ENCODE peak calls at places on chromosomes 5 and 9, in four cellular contexts. I is left lung, A is IMR-90, E is neural progenitor cell. T is an unnamed sample.

GRCh38 chr9:90808226-90808797 is 6.7 kb downstream of the SYK start:
- DNase-seq in I (no peak), A (no peak), E (no peak), T (no peak)

GRCh38 chr5:125424851-125425250 is 678.4 kb upstream of the ZNF608 start:
- DNase-seq in I (no peak), A (no peak), E (no peak), T (no peak)

GRCh38 chr5:102211165-102211564 is 84.9 kb downstream of the SLCO4C1 start:
- DNase-seq in I (no peak), A (no peak), E (no peak), T (no peak)

GRCh38 chr5:123206618-123207320 is 117.7 kb downstream of the PRDM6 start:
- DNase-seq in I (no peak), A (peak; percentile 65), E (no peak), T (no peak)

GRCh38 chr9:75239176-75239575 is 150.9 kb downstream of the OSTF1 start:
- DNase-seq in I (peak; percentile 54), A (peak; percentile 29), E (no peak), T (peak; percentile 42)

GRCh38 chr5:177189416-177189815 is 55.8 kb downstream of the NSD1 start:
- DNase-seq in I (no peak), A (peak; percentile 51), E (no peak), T (no peak)

GRCh38 chr5:106288977-106289376 is 1381.8 kb downstream of the EFNA5 start:
- DNase-seq in I (no peak), A (peak; percentile 63), E (no peak), T (no peak)

GRCh38 chr5:175444905-175445456 is 999 bp upstream of the DRD1 start:
- DNase-seq in I (no peak), A (no peak), E (no peak), T (no peak)

GRCh38 chr5:84113246-84114118 is 271.2 kb downstream of the EDIL3 start:
- DNase-seq in I (no peak), A (peak; percentile 22), E (peak; percentile 72), T (no peak)

GRCh38 chr9:21681641-21682040 is 120.8 kb upstream of the MTAP start:
- DNase-seq in I (no peak), A (peak; percentile 85), E (no peak), T (peak; percentile 82)

GRCh38 chr5:92808474-92808873 is 772.5 kb downstream of the NR2F1-AS1 start:
- DNase-seq in I (no peak), A (no peak), E (no peak), T (no peak)

GRCh38 chr5:80127037-80127642 is 92.0 kb downstream of the THBS4 start:
- DNase-seq in I (no peak), A (no peak), E (no peak), T (no peak)

GRCh38 chr5:154610321-154611154 is 132.5 kb upstream of the HAND1 start:
- DNase-seq in I (peak; percentile 71), A (peak; percentile 59), E (peak; percentile 92), T (no peak)

GRCh38 chr9:81574399-81574798 is 114.9 kb downstream of the TLE1 start:
- DNase-seq in I (no peak), A (peak; percentile 73), E (no peak), T (peak; percentile 91)

GRCh38 chr9:112422417-112423148 is 42.7 kb downstream of the HSDL2 start:
- DNase-seq in I (no peak), A (no peak), E (no peak), T (peak; percentile 10)

GRCh38 chr5:55498466-55498865 is 36.3 kb downstream of the PLPP1 start:
- DNase-seq in I (no peak), A (no peak), E (no peak), T (no peak)

GRCh38 chr5:54361683-54362411 is 51.5 kb upstream of the ARL15 start:
- DNase-seq in I (no peak), A (no peak), E (no peak), T (no peak)

GRCh38 chr5:122982376-122982775 is 54.1 kb downstream of the PPIC start:
- DNase-seq in I (no peak), A (no peak), E (no peak), T (no peak)

GRCh38 chr5:150589791-150590601 is 50.5 kb upstream of the SYNPO start:
- DNase-seq in I (peak; percentile 50), A (peak; percentile 62), E (peak; percentile 64), T (no peak)

GRCh38 chr9:70136632-70137031 is 93.0 kb downstream of the MAMDC2 start:
- DNase-seq in I (no peak), A (peak; percentile 69), E (no peak), T (no peak)

GRCh38 chr5:124741711-124742496 is 4.5 kb downstream of the ZNF608 start:
- DNase-seq in I (no peak), A (peak; percentile 83), E (peak; percentile 91), T (peak; percentile 95)

GRCh38 chr5:159415301-159415937 is 85.1 kb upstream of the IL12B start:
- DNase-seq in I (no peak), A (no peak), E (no peak), T (no peak)

GRCh38 chr5:93100433-93100832 is 480.6 kb downstream of the NR2F1-AS1 start:
- DNase-seq in I (no peak), A (peak; percentile 74), E (no peak), T (no peak)

GRCh38 chr9:136799079-136799853 is 3.1 kb downstream of the CCDC183 start:
- DNase-seq in I (peak; percentile 60), A (no peak), E (peak; percentile 52), T (no peak)

GRCh38 chr9:12784461-12785250 is 9.8 kb downstream of the LURAP1L start:
- DNase-seq in I (peak; percentile 74), A (peak; percentile 98), E (no peak), T (peak; percentile 93)

GRCh38 chr5:129361441-129362025 is 98.6 kb upstream of the ADAMTS19 start:
- DNase-seq in I (no peak), A (peak; percentile 3), E (peak; percentile 26), T (peak; percentile 2)

GRCh38 chr5:112844489-112844888 is 16.6 kb upstream of the SRP19 start:
- DNase-seq in I (no peak), A (no peak), E (no peak), T (no peak)

GRCh38 chr9:93952119-93952783 is 2.9 kb downstream of the BARX1 start:
- DNase-seq in I (no peak), A (no peak), E (peak; percentile 37), T (no peak)

GRCh38 chr9:4820172-4820571 is 27.4 kb downstream of the RCL1 start:
- DNase-seq in I (no peak), A (no peak), E (no peak), T (no peak)

GRCh38 chr9:110141118-110141797 is 66.7 kb downstream of the C9orf152 start:
- DNase-seq in I (peak; percentile 54), A (peak; percentile 99), E (no peak), T (peak; percentile 94)

GRCh38 chr5:91170266-91170665 is 212.9 kb downstream of the ARRDC3 start:
- DNase-seq in I (no peak), A (peak; percentile 85), E (no peak), T (no peak)

GRCh38 chr9:98796364-98797101 is at the start of gene ANKS6:
- DNase-seq in I (peak; percentile 80), A (peak; percentile 65), E (peak; percentile 93), T (no peak)

GRCh38 chr9:125443367-125443766 is 181.7 kb downstream of the GAPVD1 start:
- DNase-seq in I (no peak), A (no peak), E (no peak), T (no peak)

GRCh38 chr5:114449836-114450515 is 88.1 kb downstream of the KCNN2 start:
- DNase-seq in I (peak; percentile 52), A (peak; percentile 72), E (peak; percentile 88), T (no peak)

GRCh38 chr5:79119486-79119885 is 7.9 kb downstream of the BHMT start:
- DNase-seq in I (no peak), A (no peak), E (no peak), T (peak; percentile 77)

DNA sequence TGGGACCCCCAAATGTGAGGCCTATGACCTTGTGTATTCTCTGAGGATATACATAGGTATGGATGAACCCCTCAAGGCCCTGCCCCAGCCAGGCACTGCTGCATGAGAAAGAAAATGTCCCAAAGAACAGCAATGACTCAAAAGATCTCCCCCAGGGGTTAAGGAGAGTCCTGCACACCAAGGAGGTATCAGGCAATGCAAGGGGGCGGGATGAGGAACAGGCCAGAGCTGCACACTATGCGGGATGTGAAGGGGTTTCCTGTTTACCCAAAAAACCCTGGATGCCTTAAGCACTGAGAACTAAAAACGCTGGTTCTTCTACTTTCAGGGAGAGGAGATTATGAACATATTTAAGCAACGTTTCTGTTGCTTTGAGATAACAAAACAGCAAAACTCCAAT is 3.4 kb downstream of the RAPGEF1 start:
- DNase-seq in I (no peak), A (no peak), E (no peak), T (no peak)
- H3K4me3 ChIP-seq in I (peak overlapping the region; percentile 13), A (no peak overlapping the region), E (no peak overlapping the region), T (no peak overlapping the region)

GRCh38 chr9:2985343-2985742 is 141.4 kb upstream of the PUM3 start:
- DNase-seq in I (no peak), A (no peak), E (no peak), T (no peak)

GRCh38 chr9:2992427-2992826 is 148.5 kb upstream of the PUM3 start:
- DNase-seq in I (no peak), A (no peak), E (no peak), T (no peak)

GRCh38 chr9:2987679-2988078 is 143.8 kb upstream of the PUM3 start:
- DNase-seq in I (no peak), A (no peak), E (no peak), T (no peak)

DNA sequence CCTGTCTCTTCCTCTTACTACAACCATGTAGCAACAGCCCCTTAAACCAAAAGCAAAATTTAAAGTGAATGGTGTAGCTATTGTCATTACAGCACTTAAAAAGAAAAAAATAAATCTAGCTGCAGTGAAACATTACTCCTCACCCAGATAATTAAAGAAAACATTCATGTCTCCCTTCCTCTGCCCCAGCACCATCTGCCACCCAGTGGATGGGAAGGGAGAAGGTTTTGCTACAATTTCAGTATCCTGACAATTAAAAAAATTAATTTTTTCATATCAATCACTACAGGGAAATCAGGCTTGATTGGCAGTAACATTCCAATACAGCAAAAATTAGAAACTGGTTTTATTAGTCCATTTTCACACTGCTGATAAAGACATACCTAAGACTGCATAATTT is 147.4 kb upstream of the PUM3 start:
- DNase-seq in I (no peak), A (no peak), E (no peak), T (no peak)
- TF ChIP-seq CTCF in I (no peak), A (peak; percentile 20), E (peak; percentile 24), T (peak; percentile 44)

GRCh38 chr9:7869340-7869739 is 69.8 kb upstream of the DMAC1 start:
- DNase-seq in I (no peak), A (no peak), E (no peak), T (no peak)

DNA sequence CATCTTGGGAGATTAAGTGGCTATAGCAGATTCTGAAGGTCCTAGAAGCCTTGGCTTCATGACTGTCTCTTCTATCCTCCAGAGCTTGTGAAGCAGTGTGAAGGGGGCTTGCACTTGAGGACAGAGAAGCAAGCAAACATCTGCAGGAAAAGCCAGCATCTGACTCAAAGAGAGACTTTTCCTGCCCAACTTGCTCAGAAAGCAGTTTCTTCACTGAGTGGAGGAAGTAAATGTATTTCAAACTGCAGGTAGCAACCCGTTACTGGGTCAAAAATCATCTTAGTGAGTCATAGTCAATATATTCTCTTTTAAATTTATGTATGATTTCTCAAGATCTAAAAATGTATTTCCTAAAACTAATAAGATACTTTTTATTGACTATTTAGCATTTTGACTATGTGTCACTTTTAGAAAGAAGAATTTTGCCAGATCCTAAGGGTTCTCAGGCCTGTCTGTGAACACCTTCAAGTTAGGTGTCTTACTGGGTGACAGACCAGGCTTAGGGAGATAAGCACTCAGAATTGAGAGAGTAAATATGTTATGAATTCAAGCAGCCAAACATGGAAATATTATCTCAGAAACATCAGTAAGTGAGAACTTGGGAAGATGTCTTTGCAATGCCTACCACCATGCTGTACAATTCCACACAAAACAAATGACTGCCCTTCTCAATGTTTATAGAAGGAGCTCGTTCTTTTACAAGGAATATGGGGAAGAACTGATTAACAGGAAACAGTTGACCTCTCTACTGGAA is 72.6 kb upstream of the DMAC1 start:
- DNase-seq in I (no peak), A (no peak), E (no peak), T (no peak)
- H3K4me3 ChIP-seq in I (no peak overlapping the region), A (no peak overlapping the region), E (no peak overlapping the region), T (no peak overlapping the region)

GRCh38 chr5:132802044-132802684 is 10.9 kb upstream of the SOWAHA start:
- DNase-seq in I (no peak), A (no peak), E (no peak), T (no peak)
- TF ChIP-seq CTCF in I (no peak), A (no peak), E (no peak), T (peak; percentile 27)